ENCODE peak calls at places on chromosome 21, in ten cellular contexts. K, D, M, Q, H, Y, C, S, F and Z are unnamed samples.

GRCh38 chr21:21401444-21401843 is 403.2 kb downstream of the NCAM2 start:
- DNase-seq in S (no peak), M (no peak), H (no peak), Y (no peak), Q (no peak), K (no peak), C (no peak), D (no peak), F (no peak), Z (no peak)

GRCh38 chr21:8991968-8992621 is 1529.3 kb upstream of the TPTE start:
- DNase-seq in C (no peak), K (no peak), H (no peak), F (no peak), M (peak), Q (no peak), Y (no peak), S (peak), D (no peak), Z (no peak)

GRCh38 chr21:39724944-39725343 is 20.0 kb upstream of the IGSF5 start:
- DNase-seq in Q (no peak), D (no peak), F (no peak), Y (no peak), H (no peak), C (no peak), K (peak), M (no peak), S (no peak), Z (no peak)

GRCh38 chr21:28068455-28069358 is 924.0 kb downstream of the LTN1 start:
- DNase-seq in Q (no peak), F (no peak), C (peak), K (no peak), H (peak), D (no peak), M (no peak), Y (no peak), S (no peak), Z (no peak)

GRCh38 chr21:25409992-25410391 is 197.3 kb downstream of the MRPL39 start:
- DNase-seq in M (no peak), Q (no peak), H (peak), D (no peak), F (no peak), C (no peak), K (no peak), S (no peak), Y (no peak), Z (no peak)

GRCh38 chr21:15291621-15292266 is 226.9 kb upstream of the NRIP1 start:
- DNase-seq in D (no peak), H (peak), C (no peak), Q (peak), S (no peak), Y (no peak), F (no peak), M (no peak), K (no peak), Z (no peak)

GRCh38 chr21:16370176-16370575 is 640.4 kb downstream of the USP25 start:
- DNase-seq in F (no peak), C (no peak), Y (no peak), M (no peak), K (no peak), D (no peak), S (no peak), H (no peak), Q (no peak), Z (no peak)

GRCh38 chr21:29347274-29347681 is 48.6 kb downstream of the BACH1 start:
- DNase-seq in D (peak), S (no peak), K (no peak), H (peak), F (no peak), Y (no peak), M (no peak), C (no peak), Q (peak), Z (no peak)

GRCh38 chr21:44087426-44088400 is 19.5 kb upstream of the PWP2 start:
- DNase-seq in M (peak), K (no peak), S (no peak), F (no peak), D (no peak), Y (no peak), Q (no peak), C (no peak), H (no peak), Z (no peak)

GRCh38 chr21:43904316-43904925 is 39.4 kb downstream of the AGPAT3 start:
- DNase-seq in C (no peak), D (no peak), Q (no peak), F (no peak), M (no peak), Y (no peak), K (peak), H (no peak), S (no peak), Z (no peak)

GRCh38 chr21:23223882-23224281 is 2225.7 kb downstream of the NCAM2 start:
- DNase-seq in D (no peak), H (no peak), K (no peak), F (no peak), M (no peak), Y (no peak), Q (no peak), C (peak), S (no peak), Z (no peak)

GRCh38 chr21:37627074-37627473 is 260.5 kb downstream of the DYRK1A start:
- DNase-seq in C (no peak), K (no peak), S (no peak), Y (no peak), D (no peak), F (no peak), Q (no peak), H (no peak), M (no peak), Z (no peak)

GRCh38 chr21:37628362-37628761 is 261.8 kb downstream of the DYRK1A start:
- DNase-seq in Y (no peak), H (no peak), Q (no peak), C (no peak), M (no peak), K (no peak), D (no peak), S (no peak), F (no peak), Z (no peak)

GRCh38 chr21:37636152-37636860 is 269.7 kb downstream of the DYRK1A start:
- DNase-seq in Q (no peak), M (no peak), D (peak), F (peak), S (no peak), K (no peak), Y (peak), C (no peak), H (peak), Z (peak)

GRCh38 chr21:37627561-37627960 is 261.0 kb downstream of the DYRK1A start:
- DNase-seq in S (no peak), C (no peak), Q (no peak), F (no peak), H (no peak), D (no peak), M (no peak), Y (no peak), K (no peak), Z (no peak)

DNA sequence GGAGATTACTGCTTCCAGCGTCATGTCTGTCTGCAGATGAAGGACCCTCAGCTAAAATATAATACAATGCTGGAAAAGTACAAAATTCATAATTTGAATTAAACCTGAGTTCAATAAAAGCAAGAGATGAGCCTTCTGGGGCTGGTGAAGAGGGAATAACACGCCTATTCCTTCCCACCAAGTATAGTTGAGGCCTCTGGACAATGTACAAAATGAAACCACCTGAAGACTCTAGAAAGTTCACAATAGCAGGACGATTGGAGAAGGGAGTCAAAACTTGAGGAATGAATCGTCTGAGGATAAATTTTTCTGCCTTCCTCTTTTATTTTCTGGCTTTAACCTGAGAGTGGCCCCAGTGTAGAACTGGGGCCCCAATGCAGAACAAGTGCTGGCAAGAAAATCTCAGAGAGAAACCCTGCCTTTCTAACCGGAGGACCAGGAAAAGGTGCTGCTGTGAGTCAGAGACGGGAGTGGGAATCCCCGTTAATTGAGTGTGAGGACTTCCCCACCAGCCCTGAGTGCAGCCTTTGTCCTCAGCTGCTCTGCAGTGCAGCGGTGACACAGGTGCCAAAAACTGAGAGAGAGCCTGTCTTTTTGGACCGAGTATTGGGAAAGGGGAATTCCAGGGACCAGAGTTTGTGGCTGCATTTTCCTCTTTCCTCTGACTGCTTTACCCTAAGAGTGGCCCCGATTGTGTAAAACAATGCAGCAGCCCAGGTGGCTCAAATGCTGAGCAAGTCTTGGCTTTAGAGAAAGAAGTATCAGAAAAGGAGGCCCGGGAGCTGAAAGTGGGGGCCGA is 264.9 kb downstream of the DYRK1A start:
- DNase-seq in M (no peak), H (no peak), Q (no peak), C (peak), F (peak), K (no peak), S (no peak), Y (no peak), D (no peak), Z (no peak)
- H3K4me3 ChIP-seq in M (no peak), H (no peak), Q (no peak), C (peak), F (no peak), K (no peak), S (no peak), Y (no peak), D (no peak), Z (no peak)

GRCh38 chr21:34039678-34040382 is 33.5 kb upstream of the MRPS6 start:
- DNase-seq in K (no peak), S (no peak), Q (no peak), D (no peak), H (no peak), Y (no peak), F (no peak), M (no peak), C (peak), Z (no peak)
- TF ChIP-seq CTCF in K (no peak), S (no peak), Q (no peak), D (no peak), H (no peak), Y (no peak), F (no peak), M (no peak), C (peak), Z (no peak)

GRCh38 chr21:38244407-38244787 is 12.4 kb upstream of the KCNJ15 start:
- DNase-seq in C (no peak), K (no peak), S (no peak), M (no peak), Q (no peak), Y (no peak), H (no peak), F (no peak), D (no peak), Z (no peak)

GRCh38 chr21:38242036-38242435 is 14.8 kb upstream of the KCNJ15 start:
- DNase-seq in K (no peak), Q (no peak), D (no peak), H (no peak), Y (no peak), M (no peak), F (no peak), S (no peak), C (no peak), Z (no peak)

GRCh38 chr21:38244885-38245869 is 11.6 kb upstream of the KCNJ15 start:
- DNase-seq in H (peak), D (peak), Q (no peak), M (no peak), C (no peak), F (peak), S (no peak), Y (peak), K (no peak), Z (peak)

GRCh38 chr21:38241029-38241740 is 15.6 kb upstream of the KCNJ15 start:
- DNase-seq in S (no peak), H (peak), Q (no peak), Y (peak), K (no peak), M (peak), F (peak), C (no peak), D (no peak), Z (no peak)

GRCh38 chr21:38243732-38244406 is 12.9 kb upstream of the KCNJ15 start:
- DNase-seq in M (no peak), Y (no peak), C (no peak), H (no peak), F (no peak), Q (no peak), S (no peak), D (no peak), K (no peak), Z (no peak)
- H3K4me3 ChIP-seq in M (no peak), Y (no peak), C (no peak), H (no peak), F (no peak), Q (no peak), S (no peak), D (no peak), K (no peak), Z (no peak)

GRCh38 chr21:31363720-31364119 is 19.7 kb upstream of the TIAM1 start:
- DNase-seq in M (no peak), Y (no peak), D (no peak), F (no peak), H (no peak), C (no peak), K (no peak), Q (no peak), S (no peak), Z (no peak)
- TF ChIP-seq CTCF in M (no peak), Y (no peak), D (no peak), F (no peak), H (no peak), C (no peak), K (no peak), Q (no peak), S (no peak), Z (no peak)

GRCh38 chr21:37006243-37006520 is 320 bp upstream of the RIPPLY3 start:
- DNase-seq in C (no peak), D (no peak), Q (no peak), M (no peak), F (no peak), Y (no peak), K (peak), S (no peak), H (no peak), Z (no peak)
- H3K4me3 ChIP-seq in C (peak), D (peak), Q (peak), M (peak), F (peak), Y (peak), K (peak), S (no peak), H (peak), Z (peak)

GRCh38 chr21:17554619-17555472 is 42.0 kb downstream of the CXADR start:
- DNase-seq in M (no peak), F (peak), C (peak), D (peak), S (no peak), Y (no peak), H (peak), Q (peak), K (peak), Z (no peak)
- TF ChIP-seq CTCF in M (no peak), F (peak), C (peak), D (peak), S (no peak), Y (no peak), H (peak), Q (peak), K (peak), Z (no peak)

GRCh38 chr21:41068411-41069304 is 99.3 kb upstream of the BACE2 start:
- DNase-seq in C (peak), Q (peak), S (peak), K (peak), Y (peak), M (peak), H (peak), F (peak), D (peak), Z (no peak)
- H3K4me3 ChIP-seq in C (peak), Q (no peak), S (peak), K (peak), Y (no peak), M (no peak), H (peak), F (no peak), D (no peak), Z (no peak)

DNA sequence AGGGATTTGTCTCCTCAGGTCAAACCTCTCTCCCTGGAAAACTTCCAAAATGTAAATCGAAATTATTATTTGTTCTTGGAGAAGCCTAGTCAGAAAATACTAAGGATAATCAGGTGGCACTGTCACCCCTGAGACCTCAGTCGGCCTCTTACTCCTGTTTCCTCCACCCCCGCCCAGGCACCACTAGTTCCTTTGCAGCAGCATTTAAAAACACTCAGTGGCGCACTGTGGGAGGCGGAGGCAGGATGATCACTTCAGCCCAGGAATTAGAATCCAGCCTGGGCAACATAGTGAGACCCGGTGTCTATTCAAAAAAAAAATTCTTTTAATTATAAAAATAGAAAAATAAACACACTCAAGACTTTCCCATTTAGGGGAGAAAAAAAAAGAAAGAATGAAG is 18.0 kb upstream of the IFNAR2 start:
- DNase-seq in S (no peak), F (no peak), H (no peak), C (no peak), D (no peak), K (no peak), Y (no peak), Q (no peak), M (no peak), Z (no peak)
- TF ChIP-seq CTCF in S (no peak), F (no peak), H (no peak), C (no peak), D (no peak), K (no peak), Y (no peak), Q (no peak), M (no peak), Z (no peak)

GRCh38 chr21:45591619-45592207 is 49.5 kb upstream of the SLC19A1 start:
- DNase-seq in F (no peak), S (no peak), Q (no peak), C (no peak), K (no peak), H (no peak), M (peak), D (no peak), Y (no peak), Z (no peak)

GRCh38 chr21:45592208-45592619 is 50.0 kb upstream of the SLC19A1 start:
- DNase-seq in D (no peak), H (no peak), S (no peak), F (no peak), M (no peak), Y (no peak), K (no peak), Q (no peak), C (no peak), Z (no peak)

GRCh38 chr21:45589686-45590245 is 47.5 kb upstream of the SLC19A1 start:
- DNase-seq in Q (no peak), H (no peak), F (no peak), D (no peak), C (no peak), M (no peak), S (no peak), K (no peak), Y (no peak), Z (no peak)

GRCh38 chr21:45590246-45590725 is 48.0 kb upstream of the SLC19A1 start:
- DNase-seq in F (peak), K (peak), M (peak), C (peak), Y (no peak), S (no peak), D (peak), H (peak), Q (no peak), Z (no peak)

GRCh38 chr21:45590726-45591618 is 48.7 kb upstream of the SLC19A1 start:
- DNase-seq in Y (no peak), S (no peak), F (peak), D (no peak), C (no peak), Q (no peak), M (peak), H (peak), K (no peak), Z (no peak)
- H3K4me3 ChIP-seq in Y (no peak), S (peak), F (peak), D (peak), C (peak), Q (no peak), M (no peak), H (no peak), K (peak), Z (peak)